ENCODE peak calls at places on chromosome 5, in six cellular contexts. N is activated CD4-positive, alpha-beta T cell treated with anti-CD3 and anti-CD28 coated beads, Interleukin-2, amount 10 ng/mL, durations not matched to agents 7 days and 5 days; R is left cardiac atrium; L is Daoy; H is tibial nerve; P is H4. G is an unnamed sample.

GRCh38 chr5:40675396-40676133 is 4.2 kb upstream of the PTGER4 start:
- DNase-seq in N (no peak), R (no peak), L (no peak), H (no peak), P (no peak), G (peak; percentile 42)

GRCh38 chr5:177454397-177455035 is 7.9 kb downstream of the PRR7 start:
- DNase-seq in N (peak; percentile 90), P (peak; percentile 82), H (peak; percentile 87), R (peak; percentile 93), L (peak; percentile 95), G (peak; percentile 92)

GRCh38 chr5:132019857-132020555 is 8.5 kb upstream of the ACSL6 start:
- DNase-seq in L (peak; percentile 1), R (no peak), H (peak; percentile 1), P (no peak), N (peak; percentile 91), G (peak; percentile 89)

GRCh38 chr5:146176805-146177204 is 5.6 kb downstream of the LARS1 start:
- DNase-seq in L (no peak), P (no peak), H (no peak), N (no peak), R (no peak), G (no peak)

GRCh38 chr5:149714877-149715502 is 15.1 kb upstream of the PPARGC1B start:
- DNase-seq in L (no peak), N (no peak), P (no peak), H (no peak), R (no peak), G (no peak)

GRCh38 chr5:140246378-140247122 is 56.4 kb downstream of the PFDN1 start:
- DNase-seq in N (no peak), P (no peak), L (peak; percentile 86), H (no peak), R (peak; percentile 74), G (no peak)

GRCh38 chr5:142486581-142486980 is 161.8 kb upstream of the SPRY4 start:
- DNase-seq in L (peak; percentile 28), P (no peak), N (no peak), H (no peak), R (no peak), G (no peak)

GRCh38 chr5:17772232-17772631 is 138.0 kb downstream of the TAF11L14 start:
- DNase-seq in N (no peak), L (no peak), H (no peak), P (no peak), R (no peak), G (no peak)

GRCh38 chr5:60632153-60632552 is 67.8 kb downstream of the DEPDC1B start:
- DNase-seq in L (no peak), H (no peak), N (no peak), R (no peak), P (no peak), G (no peak)

GRCh38 chr5:65835191-65835590 is 91.2 kb upstream of the ERBIN start:
- DNase-seq in P (no peak), N (no peak), R (no peak), H (no peak), L (no peak), G (no peak)

GRCh38 chr5:158054388-158055092 is 195.6 kb upstream of the CLINT1 start:
- DNase-seq in P (no peak), H (no peak), L (peak; percentile 34), R (no peak), N (no peak), G (no peak)

GRCh38 chr5:124871299-124871698 is 124.9 kb upstream of the ZNF608 start:
- DNase-seq in L (peak; percentile 59), N (no peak), R (no peak), P (no peak), H (no peak), G (no peak)

GRCh38 chr5:171945066-171945465 is 61.4 kb downstream of the FBXW11 start:
- DNase-seq in N (no peak), R (no peak), H (no peak), L (no peak), P (no peak), G (no peak)

GRCh38 chr5:143412656-143413342 is 9.3 kb upstream of the NR3C1 start:
- DNase-seq in R (no peak), L (no peak), P (no peak), H (no peak), N (no peak), G (no peak)

GRCh38 chr5:51606921-51607320 is 223.7 kb downstream of the ISL1 start:
- DNase-seq in P (no peak), N (no peak), H (no peak), R (no peak), L (no peak), G (no peak)

GRCh38 chr5:999724-1000123 is 8.9 kb upstream of the NKD2 start:
- DNase-seq in R (no peak), H (no peak), N (no peak), L (no peak), P (no peak), G (no peak)

GRCh38 chr5:116480894-116481510 is 93.6 kb downstream of the SEMA6A start:
- DNase-seq in N (no peak), H (no peak), P (no peak), L (no peak), R (no peak), G (no peak)

GRCh38 chr5:141363952-141364660 is at the start of gene PCDHGA5:
- DNase-seq in L (no peak), R (no peak), N (no peak), P (no peak), H (no peak), G (no peak)

GRCh38 chr5:178320281-178320855 is 87.8 kb upstream of the PHYKPL start:
- DNase-seq in P (no peak), H (no peak), N (no peak), L (peak; percentile 57), R (no peak), G (no peak)

GRCh38 chr5:457195-457961 is 14.4 kb downstream of the EXOC3 start:
- DNase-seq in R (peak; percentile 16), N (no peak), P (no peak), L (no peak), H (no peak), G (peak; percentile 16)

GRCh38 chr5:174064171-174064570 is 18.7 kb downstream of the NSG2 start:
- DNase-seq in N (no peak), L (no peak), R (no peak), P (no peak), H (no peak), G (no peak)

GRCh38 chr5:62786099-62786498 is 207.5 kb downstream of the LRRC70 start:
- DNase-seq in H (no peak), P (no peak), L (no peak), N (no peak), R (no peak), G (no peak)

GRCh38 chr5:33994845-33995244 is 10.4 kb upstream of the SLC45A2 start:
- DNase-seq in R (no peak), P (no peak), N (no peak), L (no peak), H (no peak), G (no peak)

G was measured in activated naive CD4-positive, alpha-beta T cell treated with anti-CD3 and anti-CD28 coated beads, Interleukin-2, amount 10 ng/mL, durations not matched to agents 7 days and 5 days.